ENCODE peak calls at places on chromosomes 11 and 22, in seven cellular contexts. E is T47D, A is nucleus accumbens, N is fibroblast of lung, Z is posterior cingulate gyrus, S is OCI-LY7, O is A549. X is an unnamed sample.

GRCh38 chr22:46175631-46176030 is 25.3 kb downstream of the PPARA start:
- DNase-seq in A (no peak), Z (no peak), O (no peak), E (no peak), N (peak), S (no peak), X (no peak)

GRCh38 chr11:47750725-47751124 is 16.4 kb downstream of the FNBP4 start:
- DNase-seq in O (no peak), E (no peak), N (no peak), A (no peak), Z (no peak), S (no peak), X (no peak)

GRCh38 chr11:2888266-2888968 is 2.8 kb upstream of the CDKN1C start:
- DNase-seq in O (peak), Z (peak), S (peak), E (peak), N (peak), A (peak), X (peak)

GRCh38 chr22:36765131-36765942 is 10.6 kb downstream of the IFT27 start:
- DNase-seq in S (no peak), Z (no peak), N (no peak), O (no peak), E (no peak), A (no peak), X (no peak)

GRCh38 chr11:90556612-90557011 is 333.8 kb upstream of the CHORDC1 start:
- DNase-seq in O (no peak), S (no peak), Z (no peak), N (no peak), E (peak), A (no peak), X (no peak)

GRCh38 chr11:18972336-18972735 is 33.1 kb upstream of the MRGPRX1 start:
- DNase-seq in E (no peak), N (no peak), S (no peak), A (no peak), Z (no peak), O (no peak), X (no peak)

GRCh38 chr22:41513391-41513790 is 30.9 kb downstream of the POLR3H start:
- DNase-seq in S (no peak), E (no peak), A (peak), Z (peak), O (no peak), N (no peak), X (no peak)

GRCh38 chr22:41308544-41308947 is 7.2 kb downstream of the ZC3H7B start:
- DNase-seq in E (no peak), Z (no peak), O (no peak), S (no peak), N (no peak), A (no peak), X (peak)

GRCh38 chr11:120512727-120513435 is 1.3 kb downstream of the GRIK4 start:
- DNase-seq in S (no peak), Z (peak), O (peak), A (no peak), N (no peak), E (peak), X (no peak)

GRCh38 chr22:36510966-36511881 is 4.4 kb upstream of the FOXRED2 start:
- DNase-seq in E (peak), S (peak), A (no peak), O (peak), N (peak), Z (peak), X (peak)

GRCh38 chr11:73012121-73012863 is 129.8 kb downstream of the FCHSD2 start:
- DNase-seq in S (no peak), E (no peak), Z (no peak), N (peak), A (no peak), O (no peak), X (no peak)

GRCh38 chr11:59062602-59063529 is 23.2 kb upstream of the GLYATL1B start:
- DNase-seq in A (no peak), Z (peak), N (peak), O (no peak), E (peak), S (no peak), X (no peak)

GRCh38 chr11:103893366-103893765 is 143.1 kb upstream of the DDI1 start:
- DNase-seq in O (no peak), Z (no peak), A (no peak), S (no peak), E (no peak), N (peak), X (no peak)

GRCh38 chr11:112421854-112422253 is 161.2 kb upstream of the PLET1 start:
- DNase-seq in Z (no peak), S (no peak), N (no peak), A (no peak), E (no peak), O (no peak), X (no peak)

GRCh38 chr11:120660024-120660565 is 148.5 kb downstream of the GRIK4 start:
- DNase-seq in O (peak), E (peak), Z (no peak), N (peak), S (peak), A (no peak), X (peak)

GRCh38 chr11:91081440-91082088 is 858.7 kb upstream of the CHORDC1 start:
- DNase-seq in A (no peak), S (no peak), E (no peak), N (peak), O (peak), Z (no peak), X (peak)

GRCh38 chr11:122981388-122982264 is at the start of gene BSX:
- DNase-seq in E (peak), Z (peak), A (no peak), N (peak), S (peak), O (no peak), X (peak)

GRCh38 chr22:28911777-28912669 is 28.7 kb downstream of the ZNRF3 start:
- DNase-seq in Z (no peak), N (peak), E (peak), S (no peak), A (no peak), O (peak), X (no peak)

GRCh38 chr11:126132319-126132718 is 69.7 kb upstream of the CDON start:
- DNase-seq in S (no peak), N (peak), O (no peak), A (no peak), Z (no peak), E (peak), X (no peak)

GRCh38 chr22:20437253-20438065 is at the start of gene SCARF2:
- DNase-seq in E (no peak), A (no peak), O (no peak), N (peak), S (no peak), Z (no peak), X (no peak)

GRCh38 chr22:45904236-45904635 is 72.7 kb downstream of the WNT7B start:
- DNase-seq in N (peak), S (no peak), Z (no peak), A (no peak), E (no peak), O (no peak), X (peak)

GRCh38 chr22:47278655-47279054 is 516.2 kb downstream of the TBC1D22A start:
- DNase-seq in O (no peak), E (no peak), S (no peak), A (no peak), Z (no peak), N (no peak), X (no peak)

GRCh38 chr11:39209966-39210365 is 2249.5 kb downstream of the LRRC4C start:
- DNase-seq in E (no peak), A (no peak), Z (no peak), O (no peak), N (no peak), S (no peak), X (no peak)

GRCh38 chr11:73507086-73507485 is 90.8 kb downstream of the FAM168A start:
- DNase-seq in S (no peak), N (peak), E (no peak), O (no peak), A (no peak), Z (no peak), X (no peak)

GRCh38 chr11:68113986-68114385 is 7.2 kb downstream of the CHKA start:
- DNase-seq in E (no peak), Z (no peak), O (no peak), N (no peak), S (no peak), A (no peak), X (no peak)

GRCh38 chr11:46719048-46719542 is at the start of gene F2:
- DNase-seq in Z (no peak), O (no peak), S (no peak), E (no peak), N (no peak), A (no peak), X (no peak)

GRCh38 chr11:84922212-84922805 is 704.8 kb downstream of the DLG2 start:
- DNase-seq in Z (no peak), N (no peak), S (no peak), A (no peak), O (no peak), E (no peak), X (no peak)

GRCh38 chr11:3823303-3823702 is 14.9 kb downstream of the PGAP2 start:
- DNase-seq in E (no peak), S (no peak), A (no peak), O (no peak), N (peak), Z (no peak), X (no peak)

GRCh38 chr11:91435694-91436375 is 788.8 kb upstream of the FAT3 start:
- DNase-seq in N (no peak), O (no peak), A (no peak), Z (no peak), S (no peak), E (peak), X (peak)

GRCh38 chr22:25475554-25476022 is 88.9 kb upstream of the GRK3 start:
- DNase-seq in A (peak), N (peak), Z (no peak), S (no peak), O (no peak), E (no peak), X (no peak)

GRCh38 chr11:79980916-79981315 is 540.1 kb upstream of the TENM4 start:
- DNase-seq in N (no peak), A (no peak), O (no peak), E (no peak), S (no peak), Z (no peak), X (no peak)

GRCh38 chr22:31227186-31227585 is 15.1 kb downstream of the LIMK2 start:
- DNase-seq in E (no peak), O (no peak), A (no peak), N (no peak), Z (no peak), S (no peak), X (no peak)

GRCh38 chr22:39496131-39496838 is 5.8 kb upstream of the MIEF1 start:
- DNase-seq in E (peak), A (peak), N (peak), S (peak), O (peak), Z (peak), X (peak)